ENCODE peak calls at places on chromosomes 11 and 22, in seven cellular contexts. S is fibroblast of mammary gland; Z is fibroblast of villous mesenchyme; W is thoracic aorta; J is GM23248; T is DND-41; G is CD8-positive, alpha-beta T cell. I is an unnamed sample.

GRCh38 chr11:65400295-65401072 is 14.0 kb downstream of the FRMD8 start:
- DNase-seq in S (no peak), Z (no peak), W (no peak), J (no peak), T (no peak), G (no peak), I (no peak)

GRCh38 chr11:67404515-67405195 is 772 bp downstream of the TBC1D10C start:
- DNase-seq in S (no peak), Z (no peak), W (no peak), J (no peak), T (peak; percentile 65), G (peak; percentile 45), I (peak; percentile 51)

GRCh38 chr11:69320326-69320725 is 26.4 kb downstream of the MYEOV start:
- DNase-seq in S (no peak), Z (no peak), W (no peak), J (no peak), T (no peak), G (no peak), I (no peak)

GRCh38 chr11:122817121-122817520 is 21.2 kb upstream of the CRTAM start:
- DNase-seq in S (peak; percentile 34), Z (no peak), W (no peak), J (peak; percentile 12), T (no peak), G (no peak), I (no peak)

GRCh38 chr22:19873138-19873959 is 18.7 kb upstream of the GNB1L start:
- DNase-seq in S (no peak), Z (peak; percentile 23), W (no peak), J (no peak), T (no peak), G (peak; percentile 4), I (no peak)

GRCh38 chr22:32623943-32624342 is 149.3 kb downstream of the FBXO7 start:
- DNase-seq in S (peak; percentile 91), Z (peak; percentile 96), W (peak; percentile 16), J (peak; percentile 89), T (no peak), G (no peak), I (no peak)

GRCh38 chr11:61164610-61165424 is 3.6 kb upstream of the VPS37C start:
- DNase-seq in S (no peak), Z (no peak), W (no peak), J (no peak), T (no peak), G (no peak), I (no peak)

GRCh38 chr22:31509041-31509440 is 12.7 kb downstream of the SFI1 start:
- DNase-seq in S (peak; percentile 35), Z (no peak), W (no peak), J (no peak), T (no peak), G (no peak), I (no peak)

GRCh38 chr11:64867748-64868462 is 10.5 kb downstream of the EHD1 start:
- DNase-seq in S (no peak), Z (no peak), W (no peak), J (no peak), T (no peak), G (no peak), I (no peak)

GRCh38 chr11:111982532-111983186 is 42.5 kb upstream of the DLAT start:
- DNase-seq in S (no peak), Z (no peak), W (no peak), J (no peak), T (no peak), G (no peak), I (no peak)

GRCh38 chr11:75810637-75811383 is 4.2 kb upstream of the UVRAG start:
- DNase-seq in S (no peak), Z (no peak), W (no peak), J (no peak), T (no peak), G (no peak), I (no peak)

GRCh38 chr11:62552465-62552782 is 5.8 kb upstream of the AHNAK start:
- DNase-seq in S (peak; percentile 82), Z (peak; percentile 65), W (no peak), J (peak; percentile 46), T (no peak), G (no peak), I (no peak)

GRCh38 chr22:27844656-27845602 is 43.4 kb upstream of the MN1 start:
- DNase-seq in S (no peak), Z (no peak), W (no peak), J (no peak), T (no peak), G (no peak), I (no peak)

GRCh38 chr11:111982019-111982464 is 43.2 kb upstream of the DLAT start:
- DNase-seq in S (peak; percentile 46), Z (peak; percentile 34), W (no peak), J (peak; percentile 61), T (peak; percentile 27), G (peak; percentile 47), I (no peak)

GRCh38 chr11:30045144-30045543 is 28.3 kb upstream of the KCNA4 start:
- DNase-seq in S (no peak), Z (no peak), W (no peak), J (no peak), T (no peak), G (no peak), I (no peak)

GRCh38 chr11:61293869-61294716 is 1.0 kb downstream of the VWCE start:
- DNase-seq in S (peak; percentile 66), Z (peak; percentile 40), W (peak; percentile 23), J (peak; percentile 75), T (peak; percentile 37), G (peak; percentile 17), I (no peak)

GRCh38 chr11:15969701-15970329 is 386.5 kb downstream of the SOX6 start:
- DNase-seq in S (peak; percentile 97), Z (peak; percentile 93), W (no peak), J (peak; percentile 84), T (no peak), G (no peak), I (no peak)

GRCh38 chr11:95283653-95284052 is 52.7 kb upstream of the SESN3 start:
- DNase-seq in S (peak; percentile 81), Z (peak; percentile 56), W (no peak), J (peak; percentile 78), T (no peak), G (no peak), I (no peak)

GRCh38 chr11:35935390-35935789 is 8.5 kb upstream of the LDLRAD3 start:
- DNase-seq in S (no peak), Z (no peak), W (no peak), J (no peak), T (no peak), G (no peak), I (no peak)

GRCh38 chr11:77074626-77075221 is 8.0 kb downstream of the CAPN5 start:
- DNase-seq in S (no peak), Z (no peak), W (no peak), J (no peak), T (no peak), G (no peak), I (no peak)

GRCh38 chr11:69159153-69159850 is 3.6 kb downstream of the SMIM38 start:
- DNase-seq in S (no peak), Z (no peak), W (no peak), J (no peak), T (no peak), G (no peak), I (no peak)

GRCh38 chr22:24772493-24773220 is 1.9 kb downstream of the PIWIL3 start:
- DNase-seq in S (peak; percentile 39), Z (peak; percentile 58), W (no peak), J (peak; percentile 51), T (no peak), G (no peak), I (no peak)

GRCh38 chr22:38923463-38924196 is 33.8 kb upstream of the APOBEC3A start:
- DNase-seq in S (peak; percentile 86), Z (peak; percentile 75), W (peak; percentile 28), J (peak; percentile 65), T (no peak), G (no peak), I (no peak)

GRCh38 chr11:120334894-120335462 is 1.2 kb upstream of the ARHGEF12 start:
- DNase-seq in S (peak; percentile 93), Z (peak; percentile 94), W (peak; percentile 46), J (peak; percentile 84), T (peak; percentile 55), G (peak; percentile 64), I (peak; percentile 87)
- H3K4me3 ChIP-seq in S (peak overlapping the region; percentile 65), Z (peak overlapping the region; percentile 96), W (peak overlapping the region; percentile 86), J (peak overlapping the region; percentile 96), T (no peak overlapping the region), G (peak overlapping the region; percentile 68), I (peak overlapping the region; percentile 73)

GRCh38 chr11:1534171-1534570 is 37.9 kb downstream of the DUSP8 start:
- DNase-seq in S (no peak), Z (no peak), W (no peak), J (no peak), T (no peak), G (no peak), I (no peak)

GRCh38 chr11:1531961-1532586 is 40.0 kb downstream of the DUSP8 start:
- DNase-seq in S (peak; percentile 79), Z (peak; percentile 33), W (peak; percentile 40), J (peak; percentile 94), T (no peak), G (no peak), I (no peak)

GRCh38 chr11:1533342-1533725 is 38.7 kb downstream of the DUSP8 start:
- DNase-seq in S (no peak), Z (no peak), W (no peak), J (no peak), T (no peak), G (no peak), I (no peak)

GRCh38 chr11:1531418-1531817 is 40.7 kb downstream of the DUSP8 start:
- DNase-seq in S (no peak), Z (no peak), W (no peak), J (peak; percentile 48), T (no peak), G (no peak), I (no peak)

DNA sequence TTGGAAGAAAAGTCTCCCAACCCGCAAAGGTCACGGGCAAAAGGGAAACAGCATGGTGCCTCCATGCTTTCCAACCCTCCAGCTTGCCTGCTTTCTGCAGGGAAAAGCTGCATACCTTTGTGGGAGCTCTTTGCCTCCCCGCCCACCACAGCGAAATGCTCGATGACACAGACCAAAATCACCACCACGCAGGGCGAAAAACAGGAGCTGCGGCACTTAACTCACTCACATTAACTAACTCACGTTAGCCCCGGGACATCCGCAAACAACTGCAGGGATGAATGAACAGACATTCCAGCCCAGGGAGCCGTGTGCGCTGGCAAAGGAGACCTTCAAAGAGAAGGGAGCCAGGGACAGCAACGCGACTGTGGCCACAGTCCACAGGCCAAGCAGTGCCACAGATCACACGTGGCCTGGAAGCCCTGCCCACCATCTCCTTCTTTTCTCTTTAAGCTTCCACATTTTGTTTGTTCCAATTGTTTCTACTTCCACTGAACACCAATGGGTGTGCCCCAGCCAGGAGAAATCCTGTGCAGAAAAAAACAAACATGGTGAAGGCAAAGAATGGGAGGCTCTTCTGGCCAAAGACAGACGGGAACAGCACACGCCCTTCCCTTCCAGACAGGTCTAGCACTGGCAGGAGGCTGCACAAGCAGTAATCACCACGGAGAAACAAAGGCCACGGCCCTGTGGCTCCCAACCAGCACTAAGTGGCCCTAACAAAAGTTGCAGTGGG is 39.3 kb downstream of the DUSP8 start:
- DNase-seq in S (peak; percentile 39), Z (no peak), W (no peak), J (peak; percentile 89), T (no peak), G (no peak), I (no peak)
- H3K4me3 ChIP-seq in S (no peak overlapping the region), Z (no peak overlapping the region), W (no peak overlapping the region), J (peak overlapping the region; percentile 7), T (no peak overlapping the region), G (no peak overlapping the region), I (no peak overlapping the region)

GRCh38 chr11:18780896-18781295 is 10.7 kb downstream of the PTPN5 start:
- DNase-seq in S (no peak), Z (no peak), W (no peak), J (no peak), T (no peak), G (no peak), I (no peak)
- H3K4me3 ChIP-seq in S (no peak overlapping the region), Z (no peak overlapping the region), W (no peak overlapping the region), J (no peak overlapping the region), T (no peak overlapping the region), G (no peak overlapping the region), I (no peak overlapping the region)

GRCh38 chr22:49269928-49270327 is 557.7 kb downstream of the BRD1 start:
- DNase-seq in S (no peak), Z (no peak), W (no peak), J (no peak), T (no peak), G (no peak), I (no peak)
- H3K4me3 ChIP-seq in S (no peak overlapping the region), Z (no peak overlapping the region), W (no peak overlapping the region), J (no peak overlapping the region), T (no peak overlapping the region), G (no peak overlapping the region), I (no peak overlapping the region)

I was measured in Jurkat, Clone E6-1.